ENCODE peak calls at places on chromosome 1, in ten cellular contexts. One of them, this sample, is unnamed.

GRCh38 chr1:2966940-2967725 is 54.1 kb upstream of the ACTRT2 start:
- DNase-seq in NCI-H226: no peak
- DNase-seq in mesendoderm: no peak
- DNase-seq in stimulated activated CD4-positive, alpha-beta T cell treated with anti-CD3 and anti-CD28 coated beads, Interleukin-15, amount 100 ng/mL, for 1 hour: no peak
- DNase-seq in endodermal cell: no peak
- DNase-seq in caudate nucleus: peak; percentile 43
- DNase-seq in ACHN: no peak
- DNase-seq in activated CD4-positive, alpha-beta T cell treated with anti-CD3 and anti-CD28 coated beads, Interleukin-2, amount 50 U/mL, for 1 hour: no peak
- DNase-seq in HS-5: no peak
- DNase-seq in fibroblast of mammary gland: no peak
- DNase-seq in this sample: no peak

GRCh38 chr1:34460193-34460592 is 283.5 kb downstream of the C1orf94 start:
- DNase-seq in NCI-H226: peak; percentile 12
- DNase-seq in mesendoderm: peak; percentile 59
- DNase-seq in stimulated activated CD4-positive, alpha-beta T cell treated with anti-CD3 and anti-CD28 coated beads, Interleukin-15, amount 100 ng/mL, for 1 hour: no peak
- DNase-seq in endodermal cell: peak; percentile 86
- DNase-seq in caudate nucleus: no peak
- DNase-seq in ACHN: peak; percentile 27
- DNase-seq in activated CD4-positive, alpha-beta T cell treated with anti-CD3 and anti-CD28 coated beads, Interleukin-2, amount 50 U/mL, for 1 hour: peak; percentile 30
- DNase-seq in HS-5: no peak
- DNase-seq in fibroblast of mammary gland: peak; percentile 6
- DNase-seq in this sample: peak; percentile 32

GRCh38 chr1:98749152-98749756 is 87.7 kb downstream of the SNX7 start:
- DNase-seq in NCI-H226: no peak
- DNase-seq in mesendoderm: no peak
- DNase-seq in stimulated activated CD4-positive, alpha-beta T cell treated with anti-CD3 and anti-CD28 coated beads, Interleukin-15, amount 100 ng/mL, for 1 hour: no peak
- DNase-seq in endodermal cell: no peak
- DNase-seq in caudate nucleus: no peak
- DNase-seq in ACHN: peak; percentile 27
- DNase-seq in activated CD4-positive, alpha-beta T cell treated with anti-CD3 and anti-CD28 coated beads, Interleukin-2, amount 50 U/mL, for 1 hour: no peak
- DNase-seq in HS-5: no peak
- DNase-seq in fibroblast of mammary gland: peak; percentile 30
- DNase-seq in this sample: no peak

GRCh38 chr1:151399890-151400235 is 490 bp downstream of the PSMB4 start:
- DNase-seq in NCI-H226: no peak
- DNase-seq in mesendoderm: peak; percentile 58
- DNase-seq in stimulated activated CD4-positive, alpha-beta T cell treated with anti-CD3 and anti-CD28 coated beads, Interleukin-15, amount 100 ng/mL, for 1 hour: no peak
- DNase-seq in endodermal cell: peak; percentile 68
- DNase-seq in caudate nucleus: no peak
- DNase-seq in ACHN: peak; percentile 37
- DNase-seq in activated CD4-positive, alpha-beta T cell treated with anti-CD3 and anti-CD28 coated beads, Interleukin-2, amount 50 U/mL, for 1 hour: peak; percentile 3
- DNase-seq in HS-5: no peak
- DNase-seq in fibroblast of mammary gland: peak; percentile 27
- DNase-seq in this sample: no peak

GRCh38 chr1:30321216-30321910 is 402.0 kb downstream of the MATN1 start:
- DNase-seq in NCI-H226: no peak
- DNase-seq in mesendoderm: no peak
- DNase-seq in stimulated activated CD4-positive, alpha-beta T cell treated with anti-CD3 and anti-CD28 coated beads, Interleukin-15, amount 100 ng/mL, for 1 hour: no peak
- DNase-seq in endodermal cell: peak; percentile 38
- DNase-seq in caudate nucleus: no peak
- DNase-seq in ACHN: no peak
- DNase-seq in activated CD4-positive, alpha-beta T cell treated with anti-CD3 and anti-CD28 coated beads, Interleukin-2, amount 50 U/mL, for 1 hour: no peak
- DNase-seq in HS-5: no peak
- DNase-seq in fibroblast of mammary gland: no peak
- DNase-seq in this sample: no peak

GRCh38 chr1:204426035-204426436 is 14.4 kb upstream of the PPP1R15B start:
- DNase-seq in NCI-H226: peak; percentile 83
- DNase-seq in mesendoderm: peak; percentile 58
- DNase-seq in stimulated activated CD4-positive, alpha-beta T cell treated with anti-CD3 and anti-CD28 coated beads, Interleukin-15, amount 100 ng/mL, for 1 hour: no peak
- DNase-seq in endodermal cell: no peak
- DNase-seq in caudate nucleus: no peak
- DNase-seq in ACHN: peak; percentile 83
- DNase-seq in activated CD4-positive, alpha-beta T cell treated with anti-CD3 and anti-CD28 coated beads, Interleukin-2, amount 50 U/mL, for 1 hour: no peak
- DNase-seq in HS-5: no peak
- DNase-seq in fibroblast of mammary gland: peak; percentile 85
- DNase-seq in this sample: no peak

GRCh38 chr1:198678301-198678836 is 39.5 kb downstream of the PTPRC start:
- DNase-seq in NCI-H226: no peak
- DNase-seq in mesendoderm: no peak
- DNase-seq in stimulated activated CD4-positive, alpha-beta T cell treated with anti-CD3 and anti-CD28 coated beads, Interleukin-15, amount 100 ng/mL, for 1 hour: no peak
- DNase-seq in endodermal cell: no peak
- DNase-seq in caudate nucleus: no peak
- DNase-seq in ACHN: no peak
- DNase-seq in activated CD4-positive, alpha-beta T cell treated with anti-CD3 and anti-CD28 coated beads, Interleukin-2, amount 50 U/mL, for 1 hour: peak; percentile 61
- DNase-seq in HS-5: no peak
- DNase-seq in fibroblast of mammary gland: no peak
- DNase-seq in this sample: no peak

GRCh38 chr1:179228783-179229213 is 679 bp downstream of the ABL2 start:
- DNase-seq in NCI-H226: no peak
- DNase-seq in mesendoderm: peak; percentile 72
- DNase-seq in stimulated activated CD4-positive, alpha-beta T cell treated with anti-CD3 and anti-CD28 coated beads, Interleukin-15, amount 100 ng/mL, for 1 hour: no peak
- DNase-seq in endodermal cell: peak; percentile 85
- DNase-seq in caudate nucleus: peak; percentile 35
- DNase-seq in ACHN: peak; percentile 39
- DNase-seq in activated CD4-positive, alpha-beta T cell treated with anti-CD3 and anti-CD28 coated beads, Interleukin-2, amount 50 U/mL, for 1 hour: peak; percentile 11
- DNase-seq in HS-5: no peak
- DNase-seq in fibroblast of mammary gland: peak; percentile 31
- DNase-seq in this sample: peak; percentile 37

GRCh38 chr1:245683377-245683716 is 528.6 kb downstream of the KIF26B start:
- DNase-seq in NCI-H226: no peak
- DNase-seq in mesendoderm: no peak
- DNase-seq in stimulated activated CD4-positive, alpha-beta T cell treated with anti-CD3 and anti-CD28 coated beads, Interleukin-15, amount 100 ng/mL, for 1 hour: no peak
- DNase-seq in endodermal cell: peak; percentile 47
- DNase-seq in caudate nucleus: no peak
- DNase-seq in ACHN: no peak
- DNase-seq in activated CD4-positive, alpha-beta T cell treated with anti-CD3 and anti-CD28 coated beads, Interleukin-2, amount 50 U/mL, for 1 hour: no peak
- DNase-seq in HS-5: no peak
- DNase-seq in fibroblast of mammary gland: no peak
- DNase-seq in this sample: no peak